ENCODE peak calls at places on chromosomes 13 and 19, in nine cellular contexts. O is HEK293T; I is HT1080; J is stimulated activated CD4-positive, alpha-beta T cell treated with anti-CD3 and anti-CD28 coated beads, Interleukin-1b, Interleukin-23, amount 100 ng/mL, for 1 hour; M is putamen; T is NCI-H1417; H is GM04503; L is activated CD4-positive, alpha-beta T cell treated with anti-CD3 and anti-CD28 coated beads, Interleukin-2, amount 50 U/mL, for 48 hours; R is astrocyte of the hippocampus. D is an unnamed sample.

GRCh38 chr13:61406275-61406674 is 9.4 kb downstream of the PCDH20 start:
- DNase-seq in M (no peak), H (no peak), O (no peak), R (no peak), I (peak; percentile 21), L (no peak), T (peak; percentile 78), J (no peak), D (no peak)

GRCh38 chr13:32676242-32676641 is 90.0 kb downstream of the PDS5B start:
- DNase-seq in O (no peak), L (no peak), R (peak; percentile 31), J (no peak), I (no peak), H (no peak), T (no peak), M (no peak), D (no peak)

GRCh38 chr19:10007366-10007765 is 2.9 kb downstream of the COL5A3 start:
- DNase-seq in I (no peak), H (no peak), R (no peak), M (no peak), L (no peak), O (no peak), J (no peak), T (no peak), D (no peak)

GRCh38 chr19:15279326-15279904 is 47.2 kb upstream of the EPHX3 start:
- DNase-seq in L (no peak), J (no peak), I (no peak), H (no peak), R (no peak), O (no peak), T (no peak), M (no peak), D (no peak)

GRCh38 chr19:43525836-43526771 is 897 bp downstream of the ETHE1 start:
- DNase-seq in J (no peak), T (no peak), R (peak; percentile 55), I (no peak), L (peak; percentile 41), H (no peak), O (no peak), M (no peak), D (no peak)

GRCh38 chr13:36294061-36294460 is 3.6 kb downstream of the CCDC169 start:
- DNase-seq in R (no peak), J (no peak), M (no peak), O (no peak), T (no peak), H (no peak), I (no peak), L (no peak), D (no peak)

GRCh38 chr19:34475026-34475974 is 6.3 kb upstream of the WTIP start:
- DNase-seq in H (peak; percentile 82), R (peak; percentile 68), T (no peak), O (no peak), L (peak; percentile 24), J (no peak), M (peak; percentile 30), I (peak; percentile 71), D (peak; percentile 7)

GRCh38 chr19:4969772-4970531 is 1.0 kb downstream of the KDM4B start:
- DNase-seq in J (no peak), I (no peak), R (peak; percentile 36), H (no peak), L (no peak), M (no peak), O (no peak), T (peak; percentile 47), D (no peak)

GRCh38 chr19:6682607-6683128 is 12.7 kb upstream of the TNFSF14 start:
- DNase-seq in J (no peak), I (no peak), H (no peak), M (no peak), L (no peak), T (no peak), O (no peak), R (no peak), D (no peak)

GRCh38 chr13:31053098-31053497 is 108.6 kb downstream of the HSPH1 start:
- DNase-seq in M (no peak), I (peak; percentile 52), R (peak; percentile 70), H (no peak), L (no peak), J (no peak), O (no peak), T (peak; percentile 2), D (no peak)

GRCh38 chr13:70568571-70568970 is 460.3 kb upstream of the KLHL1 start:
- DNase-seq in T (peak; percentile 83), O (peak; percentile 64), R (peak; percentile 71), H (peak; percentile 0), M (peak; percentile 3), J (no peak), I (peak; percentile 41), L (no peak), D (no peak)

GRCh38 chr13:92901739-92902138 is 324.9 kb upstream of the GPC6 start:
- DNase-seq in R (peak; percentile 16), J (no peak), L (no peak), T (no peak), O (no peak), I (no peak), M (no peak), H (no peak), D (no peak)

GRCh38 chr19:4144666-4145261 is 8.7 kb upstream of the CREB3L3 start:
- DNase-seq in M (no peak), T (no peak), J (no peak), H (no peak), I (peak; percentile 53), R (peak; percentile 32), L (no peak), O (no peak), D (no peak)

GRCh38 chr13:101640797-101641400 is 188.4 kb downstream of the ITGBL1 start:
- DNase-seq in I (peak; percentile 68), H (peak; percentile 58), M (no peak), L (no peak), O (no peak), J (no peak), T (peak; percentile 57), R (peak; percentile 65), D (peak; percentile 36)

GRCh38 chr13:92390217-92390616 is 836.4 kb upstream of the GPC6 start:
- DNase-seq in L (no peak), O (peak; percentile 64), R (no peak), I (no peak), T (peak; percentile 96), J (no peak), H (no peak), M (no peak), D (no peak)

GRCh38 chr19:49009828-49010227 is 7.1 kb downstream of the LHB start:
- DNase-seq in H (no peak), T (no peak), L (no peak), R (no peak), J (no peak), M (no peak), I (no peak), O (no peak), D (no peak)

GRCh38 chr19:48560095-48560530 is 8.1 kb downstream of the SULT2B1 start:
- DNase-seq in L (no peak), O (no peak), I (no peak), H (no peak), R (no peak), T (peak; percentile 28), J (no peak), M (no peak), D (no peak)

GRCh38 chr19:44684892-44685847 is 13.8 kb upstream of the CEACAM16 start:
- DNase-seq in T (no peak), M (no peak), R (peak; percentile 86), I (peak; percentile 94), L (no peak), O (no peak), J (no peak), H (peak; percentile 71), D (no peak)

GRCh38 chr13:112722433-112723250 is 32.8 kb downstream of the ATP11A start:
- DNase-seq in H (no peak), T (peak; percentile 40), R (peak; percentile 91), L (no peak), I (peak; percentile 87), O (no peak), M (no peak), J (no peak), D (peak; percentile 44)

GRCh38 chr13:76667551-76667950 is 218.7 kb downstream of the KCTD12 start:
- DNase-seq in T (peak; percentile 55), R (peak; percentile 28), J (no peak), I (peak; percentile 26), M (no peak), O (no peak), H (no peak), L (no peak), D (no peak)

GRCh38 chr19:13206581-13206980 is 56.4 kb downstream of the IER2 start:
- DNase-seq in L (no peak), H (no peak), T (no peak), R (no peak), O (no peak), J (no peak), M (no peak), I (no peak), D (no peak)

GRCh38 chr19:18768046-18768771 is 22.9 kb downstream of the COMP start:
- DNase-seq in M (no peak), H (no peak), L (no peak), T (no peak), J (no peak), O (no peak), R (no peak), I (no peak), D (no peak)

D was measured in keratinocyte.